ENCODE peak calls at places on chromosomes 4 and X, in seven cellular contexts. T is amygdala; X is BE2C; L is GM12865; Y is CD4-positive, CD25-positive, alpha-beta regulatory T cell; M is caudate nucleus; F is EL. P is an unnamed sample.

GRCh38 chr4:139643042-139643895 is 22.4 kb upstream of the MGST2 start:
- DNase-seq in Y (no peak), X (no peak), F (no peak), T (no peak), L (no peak), M (no peak), P (no peak)

GRCh38 chr4:68180858-68181531 is 51.3 kb upstream of the TMPRSS11F start:
- DNase-seq in M (no peak), X (no peak), F (no peak), L (no peak), T (no peak), Y (no peak), P (no peak)

GRCh38 chr4:101944649-101945048 is 154.1 kb downstream of the BANK1 start:
- DNase-seq in Y (no peak), L (no peak), T (no peak), F (peak; percentile 57), M (no peak), X (no peak), P (no peak)

GRCh38 chr4:10879411-10880110 is 195.0 kb upstream of the CLNK start:
- DNase-seq in X (no peak), T (no peak), F (no peak), L (no peak), Y (no peak), M (no peak), P (no peak)

GRCh38 chr4:75599647-75600046 is 30.7 kb downstream of the CDKL2 start:
- DNase-seq in Y (no peak), M (no peak), T (no peak), L (no peak), X (no peak), F (no peak), P (no peak)

GRCh38 chr4:1337376-1337831 is 9.6 kb upstream of the UVSSA start:
- DNase-seq in F (peak; percentile 43), X (no peak), L (no peak), M (no peak), T (no peak), Y (no peak), P (no peak)

GRCh38 chrX:112889400-112889799 is 48.8 kb upstream of the AMOT start:
- DNase-seq in X (no peak), L (no peak), M (no peak), F (no peak), T (no peak), Y (no peak), P (no peak)

GRCh38 chr4:183609151-183609550 is 49.8 kb downstream of the RWDD4 start:
- DNase-seq in T (no peak), F (no peak), Y (no peak), M (no peak), L (no peak), X (no peak), P (no peak)

GRCh38 chrX:43605351-43605750 is 50.7 kb upstream of the MAOA start:
- DNase-seq in Y (no peak), X (no peak), F (no peak), M (no peak), L (no peak), T (no peak), P (no peak)

GRCh38 chr4:176735300-176735699 is 57.4 kb downstream of the VEGFC start:
- DNase-seq in F (peak; percentile 65), T (no peak), L (no peak), X (no peak), Y (no peak), M (no peak), P (no peak)

GRCh38 chrX:30217465-30217864 is 2.1 kb downstream of the MAGEB2 start:
- DNase-seq in X (no peak), Y (no peak), F (no peak), L (no peak), T (no peak), M (no peak), P (no peak)

GRCh38 chr4:128955751-128956150 is 137.6 kb downstream of the SCLT1 start:
- DNase-seq in X (no peak), L (no peak), F (no peak), T (no peak), M (no peak), Y (no peak), P (no peak)

GRCh38 chrX:45077748-45078424 is 122.8 kb downstream of the DIPK2B start:
- DNase-seq in T (no peak), F (no peak), Y (no peak), M (no peak), L (peak; percentile 55), X (no peak), P (no peak)

GRCh38 chr4:56134272-56134671 is 185.5 kb downstream of the CEP135 start:
- DNase-seq in X (peak; percentile 37), L (no peak), Y (no peak), M (no peak), T (no peak), F (peak; percentile 4), P (no peak)

GRCh38 chrX:44003975-44004374 is 30.8 kb upstream of the NDP start:
- DNase-seq in L (no peak), T (no peak), M (no peak), F (peak; percentile 14), Y (no peak), X (no peak), P (no peak)

GRCh38 chr4:169640261-169640880 is 20.0 kb downstream of the CLCN3 start:
- DNase-seq in F (peak; percentile 71), M (no peak), X (no peak), Y (no peak), L (no peak), T (no peak), P (no peak)

GRCh38 chrX:3712870-3713224 is 602 bp downstream of the PRKX start:
- DNase-seq in T (no peak), X (no peak), M (no peak), F (no peak), Y (no peak), L (no peak), P (no peak)

GRCh38 chr4:137531951-137532868 is at the start of gene PCDH18:
- DNase-seq in X (peak; percentile 83), L (peak; percentile 71), Y (peak; percentile 1), M (peak; percentile 62), F (peak; percentile 94), T (peak; percentile 67), P (peak; percentile 25)

GRCh38 chr4:97656034-97656720 is 487.1 kb downstream of the STPG2 start:
- DNase-seq in F (peak; percentile 1), X (no peak), T (no peak), Y (no peak), L (no peak), M (no peak), P (no peak)

GRCh38 chr4:26020896-26021295 is 106.9 kb downstream of the SMIM20 start:
- DNase-seq in M (no peak), F (peak; percentile 73), Y (no peak), X (no peak), T (no peak), L (no peak), P (no peak)

GRCh38 chr4:185472063-185472542 is 570 bp upstream of the CCDC110 start:
- DNase-seq in M (no peak), T (no peak), Y (no peak), L (peak; percentile 45), X (no peak), F (no peak), P (no peak)

GRCh38 chrX:110004210-110004609 is 1.3 kb downstream of the TMEM164 start:
- DNase-seq in L (no peak), Y (no peak), F (no peak), X (no peak), T (no peak), M (no peak), P (no peak)

GRCh38 chrX:31993635-31994034 is 921.8 kb upstream of the FTHL17 start:
- DNase-seq in M (no peak), X (no peak), T (no peak), L (no peak), Y (no peak), F (no peak), P (no peak)

GRCh38 chr4:37976513-37976912 is 16.3 kb downstream of the PTTG2 start:
- DNase-seq in Y (no peak), T (no peak), F (no peak), X (no peak), L (no peak), M (no peak), P (no peak)

GRCh38 chr4:66769436-66769835 is 775.9 kb downstream of the CENPC start:
- DNase-seq in X (no peak), Y (no peak), T (no peak), L (no peak), M (no peak), F (no peak), P (no peak)

GRCh38 chr4:185470503-185471195 is 884 bp downstream of the CCDC110 start:
- DNase-seq in F (peak; percentile 14), L (no peak), T (peak; percentile 60), M (peak; percentile 70), Y (peak; percentile 68), X (peak; percentile 38), P (no peak)

GRCh38 chr4:185471235-185472062 is at the start of gene CCDC110:
- DNase-seq in T (peak; percentile 91), M (peak; percentile 90), Y (peak; percentile 85), L (peak; percentile 98), X (peak; percentile 95), F (peak; percentile 88), P (peak; percentile 89)

GRCh38 chr4:186297013-186297645 is 31.1 kb downstream of the F11 start:
- DNase-seq in T (no peak), Y (peak; percentile 4), F (peak; percentile 54), M (no peak), X (no peak), L (peak; percentile 51), P (no peak)

GRCh38 chr4:140726776-140727500 is 29.2 kb downstream of the TBC1D9 start:
- DNase-seq in M (no peak), Y (no peak), X (no peak), L (peak; percentile 16), T (no peak), F (peak; percentile 34), P (no peak)

GRCh38 chrX:9676311-9676710 is 89.3 kb downstream of the GPR143 start:
- DNase-seq in X (no peak), Y (no peak), L (no peak), M (no peak), F (peak; percentile 32), T (no peak), P (no peak)

GRCh38 chrX:15816453-15816838 is 26.2 kb downstream of the ZRSR2 start:
- DNase-seq in F (no peak), L (no peak), M (no peak), X (no peak), T (no peak), Y (no peak), P (no peak)

GRCh38 chrX:40415675-40416074 is 165.1 kb upstream of the ATP6AP2 start:
- DNase-seq in Y (no peak), M (no peak), L (no peak), F (no peak), X (peak; percentile 85), T (no peak), P (no peak)

GRCh38 chrX:99800016-99800415 is 610.1 kb downstream of the PCDH19 start:
- DNase-seq in Y (no peak), X (no peak), F (no peak), T (no peak), M (no peak), L (no peak), P (no peak)

GRCh38 chr4:116664198-116664597 is 421.2 kb downstream of the TRAM1L1 start:
- DNase-seq in L (no peak), F (no peak), M (no peak), T (no peak), Y (no peak), X (peak; percentile 10), P (no peak)

GRCh38 chr4:102420563-102421221 is 75.4 kb upstream of the SLC39A8 start:
- DNase-seq in Y (no peak), M (no peak), T (no peak), L (no peak), F (peak; percentile 43), X (no peak), P (no peak)

GRCh38 chr4:8285143-8285975 is 15.8 kb downstream of the HTRA3 start:
- DNase-seq in L (no peak), T (no peak), Y (no peak), X (no peak), F (no peak), M (no peak), P (no peak)